ENCODE peak calls at places on chromosomes 5 and 9, in five cellular contexts. V, L, R, I and E are unnamed samples. For H3K4me1, the result is how much of the 10 kb centered on the place peaks cover.

GRCh38 chr5:127080001-127080478 is 6.7 kb upstream of the C5orf63 start:
- DNase-seq in V (no peak), L (peak), R (no peak), I (no peak), E (no peak)

GRCh38 chr5:57592236-57592635 is 109.6 kb upstream of the ACTBL2 start:
- DNase-seq in V (no peak), L (no peak), R (no peak), I (no peak), E (no peak)

GRCh38 chr9:125343518-125344284 is 82.1 kb downstream of the GAPVD1 start:
- DNase-seq in V (no peak), L (peak), R (no peak), I (no peak), E (no peak)

GRCh38 chr5:133869675-133869978 is 98.8 kb downstream of the C5orf15 start:
- DNase-seq in V (peak), L (no peak), R (no peak), I (no peak), E (no peak)

GRCh38 chr5:6517494-6517893 is 68.8 kb downstream of the UBE2QL1 start:
- DNase-seq in V (no peak), L (no peak), R (no peak), I (no peak), E (no peak)

GRCh38 chr5:56814361-56814962 is 887 bp upstream of the MAP3K1 start:
- DNase-seq in V (peak), L (peak), R (peak), I (no peak), E (peak)

GRCh38 chr5:5584236-5584749 is 161.8 kb downstream of the ICE1 start:
- DNase-seq in V (no peak), L (no peak), R (no peak), I (no peak), E (no peak)

GRCh38 chr5:39547548-39548154 is 122.9 kb upstream of the DAB2 start:
- DNase-seq in V (no peak), L (peak), R (no peak), I (no peak), E (no peak)

GRCh38 chr5:11054014-11054413 is 293.0 kb upstream of the DAP start:
- DNase-seq in V (no peak), L (no peak), R (no peak), I (no peak), E (no peak)

GRCh38 chr5:5537426-5537825 is 114.9 kb downstream of the ICE1 start:
- DNase-seq in V (no peak), L (no peak), R (no peak), I (no peak), E (no peak)

GRCh38 chr5:166505546-166505945 is 1785.9 kb upstream of the WWC1 start:
- DNase-seq in V (no peak), L (no peak), R (no peak), I (no peak), E (no peak)

GRCh38 chr5:33929925-33930690 is 6.1 kb upstream of the RXFP3 start:
- DNase-seq in V (no peak), L (no peak), R (no peak), I (no peak), E (no peak)

GRCh38 chr9:108885643-108886348 is 23.7 kb downstream of the ACTL7A start:
- DNase-seq in V (no peak), L (peak), R (no peak), I (no peak), E (peak)

GRCh38 chr5:68261174-68262021 is 45.8 kb downstream of the PIK3R1 start:
- DNase-seq in V (no peak), L (no peak), R (no peak), I (no peak), E (no peak)

GRCh38 chr9:36486454-36486932 is 86.2 kb upstream of the MELK start:
- DNase-seq in V (no peak), L (peak), R (peak), I (no peak), E (no peak)

GRCh38 chr9:33233659-33234335 is 6.2 kb upstream of the SPINK4 start:
- DNase-seq in V (no peak), L (peak), R (peak), I (no peak), E (peak)

GRCh38 chr5:89229331-89230070 is 346.5 kb upstream of the MEF2C start:
- DNase-seq in V (peak), L (no peak), R (no peak), I (no peak), E (peak)

GRCh38 chr9:8555767-8556500 is 756.4 kb upstream of the DMAC1 start:
- DNase-seq in V (no peak), L (no peak), R (no peak), I (no peak), E (no peak)
- H3K4me1 ChIP-seq in V (under half), L (under half), R (under half), I (under half), E (under half)

GRCh38 chr9:114399381-114399780 is 11.6 kb upstream of the AKNA start:
- DNase-seq in V (no peak), L (no peak), R (no peak), I (no peak), E (no peak)

GRCh38 chr9:114397848-114398605 is 10.2 kb upstream of the AKNA start:
- DNase-seq in V (peak), L (peak), R (peak), I (peak), E (peak)

GRCh38 chr9:114400772-114401171 is 13.0 kb upstream of the AKNA start:
- DNase-seq in V (no peak), L (no peak), R (no peak), I (no peak), E (no peak)

GRCh38 chr9:114401344-114401743 is 13.6 kb upstream of the AKNA start:
- DNase-seq in V (no peak), L (peak), R (no peak), I (no peak), E (no peak)

DNA sequence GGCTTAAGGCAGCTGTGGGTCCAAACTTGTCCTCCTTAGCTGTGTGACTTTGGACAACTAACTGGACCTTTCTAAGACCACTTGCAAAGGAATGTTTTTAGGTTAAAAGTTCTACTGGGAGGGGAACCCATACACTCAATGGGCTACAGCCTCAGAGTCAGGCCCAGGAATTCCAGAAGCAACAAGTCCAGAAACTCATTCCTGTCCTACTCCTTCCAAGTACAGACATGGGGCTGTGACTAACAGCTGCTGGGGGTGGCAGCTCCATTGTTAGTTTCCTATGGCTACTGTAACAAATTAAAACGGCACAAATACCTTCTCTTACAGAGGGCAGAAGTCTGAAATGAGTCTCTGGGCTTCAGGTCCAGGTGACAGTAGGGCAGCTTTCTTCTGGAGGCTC is 12.4 kb upstream of the AKNA start:
- DNase-seq in V (no peak), L (no peak), R (no peak), I (no peak), E (no peak)
- H3K27ac ChIP-seq in V (no peak), L (no peak), R (no peak), I (no peak), E (no peak)

GRCh38 chr9:22913518-22913917 is 466.9 kb downstream of the DMRTA1 start:
- DNase-seq in V (no peak), L (no peak), R (no peak), I (no peak), E (no peak)
- H3K4me1 ChIP-seq in V (under half), L (under half), R (under half), I (under half), E (under half)

GRCh38 chr5:36156619-36157018 is 4.7 kb downstream of the SKP2 start:
- DNase-seq in V (no peak), L (no peak), R (no peak), I (no peak), E (no peak)
- H3K27ac ChIP-seq in V (no peak), L (peak), R (no peak), I (peak), E (no peak)

DNA sequence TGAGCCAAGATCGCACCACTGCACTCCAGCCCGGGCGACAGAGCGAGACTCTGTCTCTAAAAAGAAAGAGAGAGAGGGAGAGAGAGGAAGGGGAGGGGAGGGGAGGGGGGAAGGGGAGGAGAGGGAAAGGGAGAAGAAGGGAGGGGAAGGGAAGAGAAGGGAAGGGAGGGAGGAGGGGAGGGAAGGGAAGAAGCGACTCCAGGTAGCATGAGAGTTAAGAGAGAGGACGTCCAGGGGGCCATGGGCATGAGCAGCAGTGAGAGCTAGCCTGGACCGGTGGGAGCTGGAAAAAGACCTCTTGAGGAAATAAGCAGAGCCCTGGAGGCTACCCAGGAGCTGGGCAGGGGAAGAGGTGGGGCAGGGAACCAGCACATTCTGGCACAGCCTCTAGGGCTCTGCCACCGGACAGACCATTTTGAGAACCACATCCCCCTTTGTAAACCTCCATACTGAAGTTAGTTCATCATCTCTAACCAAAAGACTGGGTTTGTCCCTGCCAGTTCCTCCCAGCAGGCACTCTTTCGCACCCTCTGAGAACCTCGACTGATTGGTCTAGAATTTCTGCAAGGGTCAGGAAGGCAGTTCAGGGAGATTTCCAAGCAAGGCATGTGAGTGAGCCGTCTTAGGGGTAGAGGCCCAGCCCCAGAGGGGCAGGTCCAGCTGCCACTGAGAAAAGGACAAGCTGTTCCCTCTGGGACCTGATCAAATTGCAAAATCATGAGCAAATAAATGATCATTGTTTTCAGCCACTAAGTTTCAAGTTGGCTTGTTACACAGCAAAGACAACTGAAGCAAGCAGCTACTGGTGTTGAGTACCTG is 11.7 kb downstream of the NAIF1 start:
- DNase-seq in V (no peak), L (no peak), R (peak), I (no peak), E (peak)
- H3K4me1 ChIP-seq in V (under half), L (under half), R (under half), I (under half), E (under half)